ENCODE peak calls at places on chromosomes 13 and 19, in four cellular contexts. I is GM23248, D is K562, O is upper lobe of right lung. K is an unnamed sample. For H3K36me3, the result is how much of the 10 kb centered on the place peaks cover.

GRCh38 chr19:12847159-12848139 is 9.1 kb downstream of the MAST1 start:
- DNase-seq in I (peak), D (peak), O (peak), K (peak)

GRCh38 chr19:10565028-10565566 is 713 bp downstream of the KRI1 start:
- DNase-seq in I (peak), D (peak), O (peak), K (peak)

GRCh38 chr19:18858906-18859646 is 27.3 kb downstream of the UPF1 start:
- DNase-seq in I (no peak), D (no peak), O (no peak), K (no peak)

GRCh38 chr19:50808856-50809255 is 14.7 kb downstream of the KLK1 start:
- DNase-seq in I (no peak), D (no peak), O (no peak), K (no peak)

GRCh38 chr19:33040994-33041827 is 23.5 kb downstream of the RHPN2 start:
- DNase-seq in I (peak), D (no peak), O (no peak), K (no peak)

GRCh38 chr13:34294483-34295129 is 476.7 kb downstream of the RFC3 start:
- DNase-seq in I (peak), D (no peak), O (no peak), K (no peak)

GRCh38 chr13:24208314-24208713 is 47.8 kb downstream of the SPATA13 start:
- DNase-seq in I (peak), D (no peak), O (no peak), K (no peak)

GRCh38 chr13:66994097-66994496 is 236.0 kb downstream of the PCDH9 start:
- DNase-seq in I (peak), D (peak), O (peak), K (peak)

GRCh38 chr19:55312621-55313117 is 12.5 kb downstream of the TMEM150B start:
- DNase-seq in I (no peak), D (no peak), O (no peak), K (no peak)

GRCh38 chr13:31051999-31052398 is 109.7 kb downstream of the HSPH1 start:
- DNase-seq in I (peak), D (no peak), O (no peak), K (peak)

GRCh38 chr13:25738342-25738771 is 313.5 kb downstream of the SHISA2 start:
- DNase-seq in I (peak), D (no peak), O (no peak), K (no peak)

GRCh38 chr19:43126720-43127119 is 44.2 kb upstream of the PSG2 start:
- DNase-seq in I (no peak), D (no peak), O (no peak), K (no peak)

GRCh38 chr19:5664515-5664914 is 15.8 kb downstream of the MICOS13 start:
- DNase-seq in I (no peak), D (no peak), O (no peak), K (no peak)
- H3K36me3 ChIP-seq in I (half or more), D (half or more), O (half or more), K (half or more)

DNA sequence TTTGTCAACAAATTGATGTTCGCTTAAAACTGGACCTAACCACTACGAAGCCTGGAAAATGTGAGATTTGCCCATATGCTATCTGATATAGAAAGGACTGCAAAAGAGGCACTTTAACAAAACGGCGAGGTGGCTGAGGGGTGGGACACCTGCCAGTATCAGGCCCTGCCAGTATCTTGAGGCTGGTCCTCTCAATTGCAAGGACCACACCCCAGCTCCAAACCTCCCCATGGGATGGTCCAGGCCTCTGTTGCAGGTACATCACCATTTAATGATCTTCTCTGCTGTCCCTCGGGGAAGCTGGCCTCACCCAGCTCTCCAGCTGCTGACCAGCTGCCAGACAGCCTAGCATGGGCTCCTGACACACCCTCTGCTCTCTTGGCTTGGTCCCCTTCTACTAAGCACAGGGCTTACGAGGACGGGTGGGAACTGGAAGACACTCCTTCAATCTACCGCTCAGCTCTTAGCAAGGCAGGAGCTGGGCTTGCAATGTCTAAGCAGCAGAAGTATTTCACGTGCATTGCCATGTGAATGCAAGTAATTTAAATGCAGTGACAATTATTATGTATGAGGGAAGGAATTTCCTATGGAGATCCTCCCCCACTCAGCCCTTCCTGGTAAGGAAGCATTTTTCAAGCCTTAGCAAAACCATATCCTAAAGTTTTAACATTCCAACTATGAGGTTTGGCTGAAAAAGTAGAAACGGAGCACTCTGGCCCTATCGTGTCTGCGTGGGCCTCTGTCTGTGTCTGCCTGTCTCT is 63.9 kb downstream of the LATS2 start:
- DNase-seq in I (peak), D (no peak), O (no peak), K (no peak)
- H3K27ac ChIP-seq in I (peak), D (no peak), O (no peak), K (no peak)

GRCh38 chr19:8307965-8308866 is at the start of gene CD320:
- DNase-seq in I (peak), D (peak), O (peak), K (peak)

GRCh38 chr19:8310342-8311055 is 2.3 kb upstream of the CD320 start:
- DNase-seq in I (no peak), D (no peak), O (no peak), K (peak)

GRCh38 chr19:8306235-8307054 is 1.7 kb downstream of the CD320 start:
- DNase-seq in I (no peak), D (peak), O (peak), K (peak)

GRCh38 chr19:8307400-8307964 is 676 bp downstream of the CD320 start:
- DNase-seq in I (peak), D (peak), O (no peak), K (peak)

DNA sequence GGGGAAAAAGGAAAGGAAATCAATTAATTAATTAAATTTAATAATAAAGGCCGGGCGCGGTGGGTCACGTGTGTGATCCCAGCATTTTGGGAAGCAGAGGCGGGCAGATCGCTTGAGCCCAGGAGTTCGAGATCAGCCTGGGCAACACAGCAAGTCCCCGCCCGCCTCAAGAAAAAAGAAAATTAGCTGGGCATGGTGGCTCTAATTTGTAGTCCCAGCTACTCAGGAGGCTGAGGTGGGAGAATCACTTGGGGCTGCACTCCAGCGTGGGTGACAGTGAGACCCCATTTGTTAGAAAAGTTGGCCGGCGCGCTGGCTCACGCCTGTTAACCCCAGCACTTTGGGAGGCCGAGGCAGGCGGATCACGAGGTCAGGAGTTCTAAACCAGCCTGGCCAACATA is 733 bp upstream of the CD320 start:
- DNase-seq in I (no peak), D (no peak), O (no peak), K (peak)
- H3K36me3 ChIP-seq in I (under half), D (under half), O (under half), K (half or more)

GRCh38 chr19:39146686-39147450 is 21.3 kb downstream of the PAK4 start:
- DNase-seq in I (no peak), D (no peak), O (no peak), K (no peak)
- H3K27ac ChIP-seq in I (no peak), D (no peak), O (peak), K (no peak)

DNA sequence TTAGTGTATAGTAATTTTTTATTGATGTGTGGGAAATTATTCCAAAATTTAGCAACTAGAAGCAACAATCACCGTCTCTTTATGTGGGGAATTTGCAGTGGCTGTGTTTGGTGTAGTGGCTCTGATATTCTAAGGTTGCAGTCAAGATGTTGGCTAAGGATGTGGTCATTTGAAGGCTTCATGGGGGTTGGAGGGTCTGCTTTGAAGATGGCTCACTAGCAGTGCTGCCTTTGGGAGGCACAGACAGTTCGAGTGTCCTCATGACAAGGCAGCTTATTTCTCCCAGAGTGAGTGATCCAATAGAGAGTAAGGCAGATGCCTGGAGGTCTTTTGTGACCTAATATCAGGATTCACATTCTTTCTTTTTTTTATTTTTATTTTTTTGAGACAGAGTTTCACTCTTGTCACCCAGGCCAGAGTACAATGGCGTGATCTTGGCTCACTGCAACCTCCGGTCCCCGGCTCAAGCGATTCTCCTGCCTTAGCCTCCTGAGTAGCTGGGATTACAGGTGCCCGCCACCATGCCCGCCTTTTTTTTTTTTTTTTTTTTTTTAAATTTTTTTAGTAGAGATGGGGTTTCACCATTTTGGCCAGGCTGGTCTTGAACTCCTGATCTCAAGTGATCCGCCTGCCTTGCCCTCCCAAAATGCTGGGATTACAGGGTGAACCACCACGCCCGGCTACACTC is 8.7 kb downstream of the GPI start:
- DNase-seq in I (no peak), D (no peak), O (no peak), K (no peak)
- H3K36me3 ChIP-seq in I (half or more), D (half or more), O (half or more), K (half or more)

GRCh38 chr19:27691991-27692390 is 1521.0 kb downstream of the UQCRFS1 start:
- DNase-seq in I (no peak), D (no peak), O (no peak), K (no peak)
- H3K27ac ChIP-seq in I (no peak), D (no peak), O (no peak), K (no peak)

DNA sequence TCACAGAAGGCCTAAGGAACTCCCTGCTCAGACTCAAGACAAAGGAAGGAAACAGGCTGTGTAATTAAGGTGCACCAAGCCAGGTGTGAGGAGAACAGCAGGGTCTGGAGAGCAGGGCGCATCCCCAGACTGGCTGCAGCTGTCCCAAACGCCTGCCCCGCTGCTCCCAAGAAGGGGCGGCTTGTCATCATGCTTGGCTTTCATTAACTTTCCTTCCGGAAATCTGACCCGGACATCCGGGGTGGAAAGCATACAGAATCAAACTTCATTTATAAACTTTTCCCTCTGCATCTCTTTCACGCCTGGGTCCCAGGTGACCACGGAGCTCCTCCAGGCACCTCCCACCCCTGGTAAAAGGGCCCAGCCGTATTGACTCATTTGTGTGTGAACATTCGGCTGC is 31.7 kb downstream of the TSHZ3 start:
- DNase-seq in I (peak), D (no peak), O (no peak), K (no peak)
- H3K36me3 ChIP-seq in I (under half), D (under half), O (under half), K (under half)

K was measured in WERI-Rb-1.